ENCODE peak calls at places on chromosome 7, in eight cellular contexts. P is left lung; U is GM23248; V is uterus; K is A549; Q is fibroblast of lung; Y is CD8-positive, alpha-beta memory T cell; T is CD4-positive, alpha-beta memory T cell. F is an unnamed sample. For H3K4me1, the result is how much of the 10 kb centered on the place peaks cover.

GRCh38 chr7:131015131-131015954 is 281.3 kb upstream of the KLF14 start:
- DNase-seq in P (no peak), Y (no peak), Q (peak), U (peak), T (no peak), K (no peak), V (no peak), F (no peak)

GRCh38 chr7:142542938-142543337 is 206.3 kb upstream of the PRSS1 start:
- DNase-seq in Y (no peak), P (no peak), U (peak), Q (peak), T (no peak), V (no peak), K (no peak), F (no peak)

GRCh38 chr7:87456247-87456646 is 19.2 kb downstream of the ABCB4 start:
- DNase-seq in P (no peak), U (no peak), Y (no peak), V (no peak), K (no peak), Q (no peak), T (no peak), F (no peak)

GRCh38 chr7:22672892-22673637 is 53.9 kb upstream of the IL6 start:
- DNase-seq in U (no peak), Y (no peak), Q (no peak), K (peak), P (no peak), V (no peak), T (no peak), F (peak)

GRCh38 chr7:75938921-75939320 is 24.0 kb downstream of the POR start:
- DNase-seq in Y (no peak), T (no peak), Q (no peak), K (no peak), V (no peak), P (no peak), U (no peak), F (no peak)

GRCh38 chr7:121288894-121289293 is 39.9 kb upstream of the WNT16 start:
- DNase-seq in Y (no peak), U (peak), K (no peak), T (no peak), Q (peak), P (no peak), V (no peak), F (no peak)

GRCh38 chr7:112286294-112287086 is 80.0 kb downstream of the ZNF277 start:
- DNase-seq in Q (no peak), K (no peak), V (no peak), U (no peak), T (no peak), P (no peak), Y (peak), F (no peak)

GRCh38 chr7:111400088-111400487 is 162.2 kb downstream of the IMMP2L start:
- DNase-seq in T (no peak), Q (peak), K (no peak), V (no peak), U (peak), Y (no peak), P (no peak), F (no peak)

GRCh38 chr7:55484241-55484640 is 88.1 kb downstream of the VOPP1 start:
- DNase-seq in K (no peak), V (no peak), P (no peak), Q (no peak), Y (no peak), U (no peak), T (no peak), F (no peak)

GRCh38 chr7:127619681-127620405 is 1.9 kb upstream of the PAX4 start:
- DNase-seq in K (no peak), Q (no peak), P (no peak), V (no peak), Y (no peak), T (no peak), U (peak), F (peak)

GRCh38 chr7:46191776-46192175 is 270.7 kb upstream of the IGFBP3 start:
- DNase-seq in T (no peak), V (no peak), Y (no peak), U (peak), Q (peak), K (no peak), P (no peak), F (no peak)

GRCh38 chr7:41536116-41536515 is 166.8 kb downstream of the INHBA start:
- DNase-seq in Q (peak), P (no peak), K (no peak), U (no peak), T (no peak), Y (no peak), V (no peak), F (no peak)

GRCh38 chr7:157872447-157872846 is 535.6 kb downstream of the DNAJB6 start:
- DNase-seq in P (peak), Q (no peak), T (no peak), K (no peak), Y (no peak), V (no peak), U (no peak), F (no peak)

GRCh38 chr7:103065666-103066065 is 8.9 kb downstream of the FBXL13 start:
- DNase-seq in V (no peak), U (peak), P (peak), T (peak), Y (peak), Q (peak), K (peak), F (peak)

GRCh38 chr7:112422842-112423496 is 27.3 kb upstream of the IFRD1 start:
- DNase-seq in U (peak), Y (no peak), K (peak), T (no peak), V (peak), Q (peak), P (no peak), F (no peak)

GRCh38 chr7:151248191-151249033 is at the start of gene SMARCD3:
- DNase-seq in V (peak), Y (peak), P (peak), Q (peak), K (peak), T (no peak), U (peak), F (no peak)

GRCh38 chr7:20223356-20223755 is 6.2 kb upstream of the MACC1 start:
- DNase-seq in Q (peak), Y (no peak), T (no peak), V (no peak), P (no peak), K (no peak), U (peak), F (no peak)

GRCh38 chr7:127895360-127895759 is 135.9 kb downstream of the LRRC4 start:
- DNase-seq in P (no peak), K (no peak), Q (no peak), V (no peak), Y (no peak), T (no peak), U (no peak), F (no peak)

GRCh38 chr7:130865408-130866236 is 131.6 kb upstream of the KLF14 start:
- DNase-seq in T (no peak), V (no peak), K (no peak), Y (no peak), U (peak), P (no peak), Q (peak), F (peak)

GRCh38 chr7:47198159-47198558 is 383.8 kb downstream of the TNS3 start:
- DNase-seq in Y (no peak), Q (no peak), P (no peak), U (peak), T (no peak), V (no peak), K (no peak), F (no peak)

GRCh38 chr7:111622084-111622483 is 59.8 kb upstream of the IMMP2L start:
- DNase-seq in K (no peak), V (no peak), T (no peak), Q (no peak), Y (no peak), U (no peak), P (no peak), F (no peak)

GRCh38 chr7:143499246-143499645 is 21.6 kb downstream of the TAS2R41 start:
- DNase-seq in T (no peak), K (no peak), U (peak), Y (no peak), V (peak), P (no peak), Q (peak), F (no peak)

GRCh38 chr7:87797798-87798403 is 78.3 kb downstream of the SLC25A40 start:
- DNase-seq in K (peak), T (peak), Q (peak), P (no peak), Y (peak), V (no peak), U (peak), F (peak)

GRCh38 chr7:30135551-30136271 is 925 bp downstream of the MTURN start:
- DNase-seq in U (peak), Q (peak), P (peak), Y (peak), T (peak), K (peak), V (peak), F (peak)

GRCh38 chr7:123598657-123599056 is 3.0 kb upstream of the ASB15 start:
- DNase-seq in T (no peak), Y (no peak), Q (no peak), U (no peak), K (no peak), P (no peak), V (no peak), F (no peak)
- H3K27ac ChIP-seq in T (no peak), Y (no peak), Q (no peak), U (no peak), K (no peak), P (no peak), V (no peak), F (no peak)

DNA sequence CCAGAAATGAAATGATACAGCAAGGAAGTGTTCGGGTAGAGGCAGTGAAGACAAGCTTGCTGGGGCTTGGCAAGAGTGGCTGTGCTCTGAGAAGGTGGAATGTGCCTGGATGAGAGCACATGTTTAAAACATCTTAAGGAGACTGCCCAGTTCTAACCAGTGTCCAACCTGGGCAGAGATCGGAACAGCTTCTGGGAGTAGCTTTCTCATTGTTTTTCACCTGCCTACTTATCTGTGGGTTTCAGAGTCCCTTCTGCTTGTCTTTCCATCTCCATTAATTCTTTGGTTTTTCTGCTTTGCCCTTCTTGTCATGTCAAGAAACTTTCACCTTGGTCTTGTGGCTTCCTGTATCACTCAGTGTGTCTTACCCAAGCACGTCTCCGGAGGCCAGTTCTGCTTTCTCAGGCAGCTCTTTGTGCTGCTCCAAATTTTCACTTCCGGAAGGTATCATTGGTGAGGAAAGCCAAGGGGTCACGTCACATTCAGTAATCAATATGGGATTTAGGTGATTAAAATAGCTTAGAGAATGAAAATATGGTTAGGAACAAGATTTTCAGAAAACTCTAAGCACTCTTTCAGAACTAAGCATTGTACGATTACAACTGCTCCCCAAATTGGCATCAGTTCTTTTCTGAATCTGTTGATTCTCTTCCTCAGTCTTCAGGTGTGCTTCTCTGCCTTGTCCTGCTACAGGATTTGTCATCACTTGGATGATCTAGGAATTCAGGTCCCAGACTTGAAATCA is 5.5 kb upstream of the LAMB4 start:
- DNase-seq in Y (peak), Q (no peak), K (no peak), V (no peak), U (no peak), P (no peak), T (peak), F (no peak)
- H3K4me3 ChIP-seq in Y (no peak), Q (no peak), K (no peak), V (no peak), U (no peak), P (no peak), T (no peak), F (no peak)

GRCh38 chr7:137916564-137916963 is 69.8 kb upstream of the DGKI start:
- DNase-seq in U (no peak), T (no peak), Y (no peak), K (no peak), Q (no peak), P (no peak), V (no peak), F (no peak)
- H3K4me1 ChIP-seq in U (under half), T (under half), Y (under half), K (under half), Q (under half), P (under half), V (under half), F (under half)

GRCh38 chr7:123538897-123539296 is 4.5 kb upstream of the IQUB start:
- DNase-seq in Q (no peak), T (no peak), P (no peak), Y (no peak), U (no peak), K (no peak), V (no peak), F (no peak)
- H3K27ac ChIP-seq in Q (no peak), T (no peak), P (no peak), Y (no peak), U (no peak), K (no peak), V (no peak), F (no peak)

DNA sequence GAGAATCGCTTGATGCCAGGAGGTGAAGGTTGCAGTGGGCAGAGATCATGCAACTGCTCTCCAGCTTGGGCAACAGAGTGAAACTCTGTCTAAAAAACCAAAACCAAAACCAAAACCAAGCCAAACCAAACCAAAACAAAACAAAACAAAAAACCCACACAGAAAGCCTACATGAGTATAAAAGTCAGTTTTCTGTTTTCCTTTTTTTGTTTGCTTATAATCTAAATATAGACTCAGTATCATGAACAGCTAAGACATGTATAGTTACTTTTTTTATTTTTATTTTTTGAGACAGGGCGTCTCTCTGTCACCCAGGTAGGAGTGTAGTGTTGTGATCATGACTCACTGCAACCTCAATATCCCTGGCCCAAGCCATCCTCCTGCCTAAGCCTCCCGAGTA is 16.8 kb upstream of the MTPN start:
- DNase-seq in Q (no peak), V (no peak), P (no peak), T (no peak), K (no peak), U (no peak), Y (no peak), F (no peak)
- H3K4me3 ChIP-seq in Q (no peak), V (no peak), P (no peak), T (no peak), K (no peak), U (no peak), Y (no peak), F (no peak)

DNA sequence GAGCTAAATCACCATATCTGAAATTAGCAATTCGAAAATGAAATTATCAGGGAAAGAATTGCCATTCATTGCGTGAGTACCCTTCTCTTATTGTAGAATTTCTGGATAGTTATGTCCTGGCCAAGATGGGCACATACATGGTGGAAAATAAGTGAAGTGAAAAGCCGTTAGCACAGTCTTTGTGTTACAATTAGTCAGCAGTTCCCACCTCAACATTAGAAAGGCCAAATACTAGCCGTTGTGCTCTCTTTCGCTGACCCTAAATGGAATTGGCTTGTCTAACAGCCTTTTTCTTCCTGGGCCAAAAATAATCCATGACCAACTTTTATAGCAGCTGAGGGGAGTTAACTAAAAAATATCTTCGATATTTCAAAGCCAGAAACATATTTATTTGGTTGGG is 680.9 kb upstream of the C7orf33 start:
- DNase-seq in P (no peak), U (no peak), K (no peak), T (no peak), V (no peak), Q (no peak), Y (no peak), F (no peak)
- H3K4me1 ChIP-seq in P (under half), U (under half), K (under half), T (under half), V (under half), Q (under half), Y (under half), F (under half)

GRCh38 chr7:129855234-129855673 is 97.5 kb downstream of the UBE2H start:
- DNase-seq in U (peak), Y (no peak), V (peak), P (no peak), T (no peak), K (no peak), Q (peak), F (no peak)

GRCh38 chr7:129853661-129854268 is 99.0 kb downstream of the UBE2H start:
- DNase-seq in K (no peak), T (no peak), Q (peak), V (no peak), U (peak), Y (no peak), P (no peak), F (no peak)

GRCh38 chr7:129848436-129848835 is 104.3 kb downstream of the UBE2H start:
- DNase-seq in T (no peak), Y (no peak), Q (no peak), P (no peak), V (no peak), U (no peak), K (no peak), F (no peak)

GRCh38 chr7:129851174-129851573 is 101.6 kb downstream of the UBE2H start:
- DNase-seq in Y (no peak), P (no peak), T (no peak), V (no peak), K (no peak), U (no peak), Q (no peak), F (no peak)

DNA sequence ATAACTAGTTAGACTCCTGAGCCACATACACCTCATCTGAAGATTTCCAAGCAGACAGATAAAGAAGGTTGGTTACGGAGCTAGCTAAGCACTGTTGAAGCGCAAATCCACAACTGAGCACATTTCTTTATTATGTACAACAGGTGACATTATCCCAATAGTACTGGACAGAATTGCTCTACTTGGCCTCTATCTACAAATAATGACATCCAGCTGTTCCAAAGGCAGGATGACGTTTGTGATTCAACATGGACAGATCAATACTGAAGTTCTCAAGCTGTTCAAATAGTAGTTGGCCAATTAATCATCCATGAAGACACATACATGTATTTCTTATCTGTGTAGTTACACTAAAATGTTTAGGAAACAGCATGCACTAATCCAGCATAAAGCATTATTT is 101.0 kb downstream of the UBE2H start:
- DNase-seq in Q (no peak), K (no peak), P (no peak), Y (no peak), T (no peak), V (no peak), U (no peak), F (no peak)
- H3K27ac ChIP-seq in Q (no peak), K (no peak), P (no peak), Y (no peak), T (no peak), V (no peak), U (no peak), F (no peak)

GRCh38 chr7:149423441-149423970 is 37.4 kb downstream of the ZNF777 start:
- DNase-seq in Y (no peak), Q (no peak), T (no peak), K (no peak), U (no peak), V (no peak), P (no peak), F (no peak)
- H3K4me3 ChIP-seq in Y (no peak), Q (no peak), T (no peak), K (no peak), U (no peak), V (no peak), P (peak), F (peak)

F was measured in CD4-positive, CD25-positive, alpha-beta regulatory T cell.